ENCODE peak calls at places on chromosomes 1 and 21, in nine cellular contexts. P is GM20000, H is psoas muscle, D is H9, K is fibroblast of lung, A is mammary epithelial cell, E is cardiac muscle cell, G is mesothelial cell of epicardium, I is BJ. Q is an unnamed sample.

GRCh38 chr1:30801826-30802198 is 44.2 kb upstream of the LAPTM5 start:
- DNase-seq in A (peak; percentile 32), K (peak; percentile 63), G (peak; percentile 62), I (no peak), D (peak; percentile 89), P (peak; percentile 79), H (peak; percentile 80), E (peak; percentile 84), Q (peak; percentile 98)

GRCh38 chr1:161970633-161971032 is 53.0 kb downstream of the OLFML2B start:
- DNase-seq in P (no peak), H (no peak), I (no peak), D (no peak), E (no peak), K (no peak), G (no peak), A (no peak), Q (no peak)

GRCh38 chr1:203362561-203363055 is 11.7 kb upstream of the FMOD start:
- DNase-seq in E (no peak), P (no peak), I (no peak), D (no peak), A (no peak), K (no peak), G (no peak), H (no peak), Q (no peak)

GRCh38 chr1:201745023-201745422 is 83.9 kb upstream of the IPO9 start:
- DNase-seq in E (no peak), G (no peak), A (peak; percentile 26), D (no peak), H (no peak), K (peak; percentile 94), I (no peak), P (no peak), Q (no peak)

GRCh38 chr1:229432905-229433304 is 989 bp downstream of the ACTA1 start:
- DNase-seq in P (no peak), I (no peak), H (no peak), D (no peak), G (no peak), K (no peak), E (no peak), A (no peak), Q (no peak)

GRCh38 chr1:235579891-235580290 is 69.7 kb downstream of the GNG4 start:
- DNase-seq in A (no peak), H (no peak), E (no peak), D (no peak), G (no peak), I (no peak), K (no peak), P (no peak), Q (no peak)

GRCh38 chr21:39633043-39633442 is 20.3 kb downstream of the B3GALT5 start:
- DNase-seq in E (no peak), P (no peak), H (no peak), G (no peak), K (peak; percentile 42), A (peak; percentile 27), D (no peak), I (peak; percentile 19), Q (no peak)

GRCh38 chr1:114755006-114755936 is 2.5 kb downstream of the CSDE1 start:
- DNase-seq in I (no peak), P (no peak), E (no peak), D (no peak), G (no peak), H (no peak), K (no peak), A (no peak), Q (no peak)

GRCh38 chr1:53683986-53684740 is 54.8 kb downstream of the GLIS1 start:
- DNase-seq in E (peak; percentile 41), G (no peak), P (no peak), I (no peak), D (no peak), K (no peak), H (no peak), A (no peak), Q (no peak)
- TF ChIP-seq CTCF in E (peak; percentile 19), G (no peak), P (no peak), I (peak; percentile 27), D (peak; percentile 61), K (peak; percentile 28), H (no peak), A (no peak), Q (peak; percentile 22)

GRCh38 chr1:182962554-182963115 is 9.7 kb upstream of the SHCBP1L start:
- DNase-seq in K (peak; percentile 92), A (peak; percentile 88), G (peak; percentile 37), D (peak; percentile 80), P (peak; percentile 90), E (peak; percentile 90), I (peak; percentile 57), H (peak; percentile 77), Q (peak; percentile 67)
- TF ChIP-seq CTCF in K (peak; percentile 85), A (peak; percentile 95), G (peak; percentile 74), D (peak; percentile 93), P (peak; percentile 63), E (peak; percentile 89), I (peak; percentile 91), H (peak; percentile 96), Q (peak; percentile 93)

DNA sequence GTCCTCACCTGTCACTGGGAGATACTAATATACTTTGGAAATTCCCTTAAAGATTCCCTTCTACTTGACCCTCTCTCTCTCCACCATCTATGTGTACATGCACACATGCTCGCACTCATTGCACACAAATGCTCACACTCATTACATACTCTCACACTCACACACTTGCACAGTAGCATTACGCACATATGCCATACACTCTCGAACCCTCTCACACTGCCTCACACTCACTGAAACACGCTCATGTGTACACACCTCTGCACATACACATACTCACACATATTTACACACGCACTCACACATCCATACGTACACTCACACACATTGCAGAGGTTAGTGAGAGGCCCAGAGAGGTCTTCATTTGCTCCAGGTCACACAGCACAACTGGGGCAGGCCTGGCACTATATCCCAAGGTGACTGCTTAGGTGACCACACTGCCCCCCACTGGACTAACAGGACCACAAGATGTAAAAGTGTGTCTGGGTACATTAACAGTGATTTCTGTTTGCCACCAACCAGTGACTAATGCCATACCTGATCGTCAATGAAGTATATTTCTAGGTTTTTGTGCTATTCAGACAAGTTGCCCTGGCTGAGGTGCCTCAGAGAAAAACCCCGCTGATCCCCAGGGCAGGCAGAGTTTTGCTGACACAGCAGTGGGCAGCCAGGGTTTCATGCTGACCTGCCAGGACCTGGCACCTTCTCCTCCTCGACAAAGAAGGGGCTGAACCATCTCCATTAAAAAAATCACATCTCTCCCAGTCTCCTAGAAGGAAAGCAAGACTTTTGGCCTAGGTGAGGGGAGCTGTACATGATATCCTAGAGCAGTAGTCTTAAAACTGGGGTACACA is 28.5 kb upstream of the CAMK1G start:
- DNase-seq in P (no peak), E (no peak), D (no peak), K (no peak), G (no peak), A (no peak), I (no peak), H (no peak), Q (no peak)
- TF ChIP-seq CTCF in P (no peak), E (no peak), D (peak; percentile 55), K (no peak), G (no peak), A (no peak), I (no peak), H (no peak), Q (no peak)

DNA sequence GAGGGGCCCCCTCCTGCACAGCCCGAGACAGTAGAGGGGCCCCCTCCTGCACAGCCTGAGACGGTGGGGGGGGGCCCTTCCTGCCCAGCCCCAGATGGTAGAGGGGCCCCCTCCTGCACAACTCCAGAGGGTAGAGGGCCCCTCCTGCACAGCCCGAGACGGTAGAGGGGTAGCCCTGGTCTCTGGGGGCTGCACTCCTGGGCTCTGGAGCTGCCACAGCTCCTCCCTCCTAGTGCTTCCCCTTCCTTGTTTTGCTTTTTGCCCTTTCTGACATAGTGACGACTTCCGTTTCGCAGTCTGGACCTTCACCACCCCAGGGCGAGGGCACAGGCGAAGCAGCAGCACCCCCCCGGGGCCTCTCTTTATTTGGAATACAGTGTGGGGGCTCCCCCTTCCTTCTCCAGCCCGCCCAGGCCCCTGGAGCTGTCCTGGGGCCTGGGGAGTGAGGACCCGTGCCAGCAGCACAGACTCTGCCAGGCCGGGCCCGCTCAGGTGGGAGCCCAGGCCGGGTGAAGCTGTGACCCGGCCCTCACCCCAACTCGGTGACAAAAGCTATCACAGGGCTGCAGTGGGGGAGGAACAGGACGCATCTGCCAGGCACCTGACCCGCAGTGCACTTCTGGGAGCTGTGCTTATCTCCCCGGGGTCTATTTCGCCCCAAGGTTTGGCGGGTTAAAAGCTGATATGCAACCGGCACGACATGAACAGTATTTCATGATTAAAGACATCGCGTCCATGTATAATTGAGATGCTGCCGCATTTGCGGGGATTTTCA is 1.1 kb upstream of the PRXL2B start:
- DNase-seq in H (peak; percentile 55), K (peak; percentile 52), P (peak; percentile 75), I (no peak), A (peak; percentile 32), D (peak; percentile 52), G (peak; percentile 35), E (peak; percentile 63), Q (no peak)
- TF ChIP-seq CTCF in H (no peak), K (no peak), P (no peak), I (no peak), A (no peak), D (no peak), G (no peak), E (no peak), Q (no peak)

GRCh38 chr1:37922767-37923550 is 23.9 kb downstream of the INPP5B start:
- DNase-seq in P (peak; percentile 40), I (no peak), G (no peak), A (no peak), K (no peak), H (no peak), D (no peak), E (no peak), Q (no peak)

GRCh38 chr1:37915484-37916093 is 31.3 kb downstream of the INPP5B start:
- DNase-seq in K (no peak), H (no peak), G (no peak), I (no peak), D (no peak), E (no peak), A (no peak), P (no peak), Q (no peak)

GRCh38 chr1:37923551-37923889 is 23.3 kb downstream of the INPP5B start:
- DNase-seq in G (no peak), D (no peak), A (no peak), E (no peak), I (no peak), K (no peak), P (no peak), H (no peak), Q (no peak)

GRCh38 chr1:37914719-37915483 is 32.0 kb downstream of the INPP5B start:
- DNase-seq in H (no peak), D (no peak), E (peak; percentile 21), G (no peak), I (no peak), A (no peak), K (no peak), P (no peak), Q (no peak)

GRCh38 chr1:37919277-37919676 is 27.6 kb downstream of the INPP5B start:
- DNase-seq in I (no peak), G (no peak), P (no peak), D (peak; percentile 45), E (peak; percentile 16), H (no peak), A (peak; percentile 7), K (no peak), Q (no peak)
- TF ChIP-seq CTCF in I (peak; percentile 48), G (peak; percentile 43), P (no peak), D (peak; percentile 74), E (peak; percentile 53), H (peak; percentile 31), A (peak; percentile 65), K (peak; percentile 48), Q (peak; percentile 45)

Q was measured in nephron progenitor cell.